ENCODE peak calls at places on chromosomes 7 and 10, in four cellular contexts. E is stromal cell of bone marrow, V is RCC 7860, L is NCI-H2081. U is an unnamed sample.

GRCh38 chr7:90595341-90595800 is 750 bp upstream of the CDK14 start:
- DNase-seq in E (no peak), V (no peak), L (no peak), U (no peak)

GRCh38 chr10:33812586-33812985 is 478.1 kb upstream of the NRP1 start:
- DNase-seq in E (no peak), V (no peak), L (no peak), U (no peak)

GRCh38 chr10:78362406-78363022 is 328.9 kb downstream of the RPS24 start:
- DNase-seq in E (no peak), V (no peak), L (no peak), U (no peak)

GRCh38 chr7:66913118-66914049 is 7.6 kb upstream of the TMEM248 start:
- DNase-seq in E (no peak), V (no peak), L (no peak), U (no peak)

GRCh38 chr7:112204072-112204775 is 2.0 kb downstream of the DOCK4 start:
- DNase-seq in E (no peak), V (no peak), L (peak; percentile 67), U (no peak)

GRCh38 chr10:6062101-6062771 is at the start of gene IL2RA:
- DNase-seq in E (no peak), V (no peak), L (no peak), U (no peak)

GRCh38 chr7:131602994-131603372 is 46.6 kb upstream of the PODXL start:
- DNase-seq in E (no peak), V (no peak), L (no peak), U (no peak)

GRCh38 chr7:4733936-4734528 is 41.4 kb upstream of the AP5Z1 start:
- DNase-seq in E (no peak), V (no peak), L (no peak), U (no peak)

GRCh38 chr7:156120552-156120951 is 308.3 kb upstream of the SHH start:
- DNase-seq in E (no peak), V (no peak), L (no peak), U (no peak)

GRCh38 chr10:95618101-95618500 is 38.4 kb downstream of the ALDH18A1 start:
- DNase-seq in E (no peak), V (no peak), L (no peak), U (no peak)

GRCh38 chr10:88194961-88195367 is 331.5 kb downstream of the PTEN start:
- DNase-seq in E (no peak), V (no peak), L (no peak), U (no peak)

GRCh38 chr10:31083765-31084184 is 52.1 kb upstream of the ZNF438 start:
- DNase-seq in E (no peak), V (peak; percentile 68), L (peak; percentile 52), U (peak; percentile 1)

GRCh38 chr10:96606216-96606615 is 19.4 kb upstream of the TM9SF3 start:
- DNase-seq in E (no peak), V (peak; percentile 77), L (no peak), U (no peak)

GRCh38 chr7:98613601-98614425 is 3.3 kb upstream of the NPTX2 start:
- DNase-seq in E (no peak), V (no peak), L (no peak), U (no peak)

GRCh38 chr7:2247141-2247985 is 5.3 kb downstream of the NUDT1 start:
- DNase-seq in E (no peak), V (no peak), L (no peak), U (no peak)

GRCh38 chr7:127419196-127419595 is 26.7 kb upstream of the ZNF800 start:
- DNase-seq in E (no peak), V (no peak), L (no peak), U (no peak)

GRCh38 chr10:68594405-68594804 is 34.3 kb downstream of the TET1 start:
- DNase-seq in E (peak; percentile 61), V (peak; percentile 85), L (no peak), U (no peak)

GRCh38 chr10:27190508-27190907 is 35.4 kb downstream of the MASTL start:
- DNase-seq in E (no peak), V (no peak), L (no peak), U (no peak)

GRCh38 chr10:126425473-126426065 is 37.3 kb upstream of the ADAM12 start:
- DNase-seq in E (no peak), V (no peak), L (no peak), U (no peak)

GRCh38 chr10:128908109-128908898 is 558.7 kb upstream of the MGMT start:
- DNase-seq in E (no peak), V (no peak), L (no peak), U (no peak)

GRCh38 chr7:36404639-36405408 is 15.2 kb downstream of the ANLN start:
- DNase-seq in E (no peak), V (no peak), L (no peak), U (no peak)

GRCh38 chr7:34718867-34719266 is 60.8 kb downstream of the NPSR1 start:
- DNase-seq in E (no peak), V (no peak), L (no peak), U (no peak)

GRCh38 chr7:82595176-82595575 is 151.6 kb upstream of the CACNA2D1 start:
- DNase-seq in E (no peak), V (no peak), L (peak; percentile 89), U (no peak)

GRCh38 chr7:141654551-141654950 is 47.4 kb downstream of the DENND11 start:
- DNase-seq in E (no peak), V (peak; percentile 69), L (peak; percentile 91), U (peak; percentile 80)

GRCh38 chr10:132326925-132327324 is 5.1 kb upstream of the LRRC27 start:
- DNase-seq in E (no peak), V (peak; percentile 21), L (no peak), U (no peak)

GRCh38 chr7:5525271-5526189 is 101.9 kb upstream of the TNRC18 start:
- DNase-seq in E (no peak), V (peak; percentile 68), L (peak; percentile 26), U (no peak)

GRCh38 chr10:69819713-69820506 is 18.2 kb downstream of the COL13A1 start:
- DNase-seq in E (no peak), V (peak; percentile 36), L (no peak), U (no peak)

GRCh38 chr7:326845-327304 is 36.9 kb downstream of the FOXL3 start:
- DNase-seq in E (no peak), V (no peak), L (no peak), U (no peak)

GRCh38 chr7:70457477-70458194 is 674.3 kb upstream of the GALNT17 start:
- DNase-seq in E (no peak), V (no peak), L (no peak), U (peak; percentile 12)

GRCh38 chr7:127976056-127976455 is 55.2 kb downstream of the LRRC4 start:
- DNase-seq in E (no peak), V (no peak), L (peak; percentile 55), U (no peak)

GRCh38 chr7:75650671-75651070 is 88.1 kb downstream of the HIP1 start:
- DNase-seq in E (no peak), V (no peak), L (peak; percentile 83), U (no peak)

GRCh38 chr10:58518775-58519174 is 6.1 kb downstream of the BICC1 start:
- DNase-seq in E (no peak), V (peak; percentile 97), L (no peak), U (no peak)

GRCh38 chr7:81690251-81690650 is 79.6 kb downstream of the HGF start:
- DNase-seq in E (no peak), V (no peak), L (no peak), U (no peak)

GRCh38 chr7:120583835-120584586 is 273.9 kb downstream of the TSPAN12 start:
- DNase-seq in E (peak; percentile 15), V (peak; percentile 80), L (no peak), U (no peak)

U was measured in nucleus accumbens.